ENCODE peak calls at places on chromosome X, in ten cellular contexts. S, V, Q, D, K, L, F, J, O and R are unnamed samples.
A peak's percentile ranks its signal among the peaks of the same experiment; 100 is the strongest.

GRCh38 chrX:77493677-77494553 is 46.7 kb downstream of the FGF16 start:
- DNase-seq in S (peak; percentile 23), V (no peak), Q (no peak), D (no peak), K (no peak), L (no peak), F (peak; percentile 11), J (no peak), O (no peak), R (peak; percentile 89)

GRCh38 chrX:115579786-115580294 is 18.9 kb downstream of the PLS3 start:
- DNase-seq in S (no peak), V (no peak), Q (no peak), D (no peak), K (no peak), L (no peak), F (no peak), J (no peak), O (no peak), R (no peak)

GRCh38 chrX:54992911-54993622 is 921 bp downstream of the PFKFB1 start:
- DNase-seq in S (no peak), V (no peak), Q (no peak), D (no peak), K (no peak), L (no peak), F (no peak), J (no peak), O (no peak), R (no peak)

GRCh38 chrX:41110801-41111625 is 25.8 kb downstream of the USP9X start:
- DNase-seq in S (no peak), V (no peak), Q (no peak), D (no peak), K (no peak), L (no peak), F (no peak), J (no peak), O (no peak), R (peak; percentile 13)

GRCh38 chrX:153061732-153062131 is 5.5 kb downstream of the PNMA3 start:
- DNase-seq in S (peak; percentile 42), V (no peak), Q (no peak), D (no peak), K (no peak), L (no peak), F (no peak), J (no peak), O (no peak), R (no peak)

GRCh38 chrX:45712067-45712466 is 511.4 kb upstream of the DIPK2B start:
- DNase-seq in S (peak; percentile 64), V (no peak), Q (no peak), D (no peak), K (no peak), L (no peak), F (no peak), J (no peak), O (no peak), R (no peak)

GRCh38 chrX:147403075-147403474 is 508.6 kb upstream of the FMR1 start:
- DNase-seq in S (no peak), V (no peak), Q (no peak), D (no peak), K (no peak), L (no peak), F (no peak), J (no peak), O (no peak), R (no peak)

GRCh38 chrX:19863237-19864223 is 23.9 kb downstream of the SH3KBP1 start:
- DNase-seq in S (no peak), V (no peak), Q (no peak), D (no peak), K (no peak), L (no peak), F (no peak), J (no peak), O (no peak), R (no peak)

GRCh38 chrX:69152398-69152797 is 12.9 kb downstream of the PJA1 start:
- DNase-seq in S (peak; percentile 17), V (peak; percentile 59), Q (no peak), D (no peak), K (no peak), L (no peak), F (no peak), J (no peak), O (peak; percentile 71), R (no peak)

GRCh38 chrX:118717703-118718391 is 9.6 kb upstream of the IL13RA1 start:
- DNase-seq in S (no peak), V (no peak), Q (no peak), D (no peak), K (no peak), L (no peak), F (no peak), J (no peak), O (peak; percentile 7), R (no peak)

GRCh38 chrX:34578237-34578636 is 78.8 kb downstream of the TMEM47 start:
- DNase-seq in S (peak; percentile 10), V (no peak), Q (no peak), D (no peak), K (no peak), L (no peak), F (peak; percentile 66), J (peak; percentile 3), O (peak; percentile 1), R (no peak)

GRCh38 chrX:19743386-19743785 is 144.0 kb downstream of the SH3KBP1 start:
- DNase-seq in S (no peak), V (no peak), Q (no peak), D (no peak), K (no peak), L (no peak), F (no peak), J (no peak), O (no peak), R (no peak)

GRCh38 chrX:47145408-47146120 is 543 bp downstream of the RBM10 start:
- DNase-seq in S (no peak), V (peak; percentile 74), Q (no peak), D (no peak), K (no peak), L (no peak), F (no peak), J (peak; percentile 4), O (no peak), R (no peak)

GRCh38 chrX:47146121-47146935 is 1.3 kb downstream of the RBM10 start:
- DNase-seq in S (no peak), V (peak; percentile 44), Q (no peak), D (no peak), K (no peak), L (no peak), F (no peak), J (no peak), O (no peak), R (no peak)

GRCh38 chrX:47146936-47147859 is 2.2 kb downstream of the RBM10 start:
- DNase-seq in S (no peak), V (peak; percentile 73), Q (no peak), D (no peak), K (no peak), L (no peak), F (no peak), J (no peak), O (no peak), R (no peak)

GRCh38 chrX:47151428-47151827 is 6.4 kb downstream of the RBM10 start:
- DNase-seq in S (no peak), V (no peak), Q (no peak), D (no peak), K (no peak), L (no peak), F (no peak), J (no peak), O (no peak), R (no peak)

GRCh38 chrX:47148946-47149345 is 3.9 kb downstream of the RBM10 start:
- DNase-seq in S (no peak), V (no peak), Q (no peak), D (no peak), K (no peak), L (no peak), F (no peak), J (no peak), O (peak; percentile 69), R (no peak)
- H3K27ac ChIP-seq in S (no peak overlapping the region), V (no peak overlapping the region), Q (no peak overlapping the region), D (no peak overlapping the region), K (no peak overlapping the region), L (no peak overlapping the region), F (no peak overlapping the region), J (no peak overlapping the region), O (no peak overlapping the region), R (no peak overlapping the region)

GRCh38 chrX:48883729-48884128 is 13.8 kb downstream of the TIMM17B start:
- DNase-seq in S (no peak), V (no peak), Q (no peak), D (no peak), K (no peak), L (no peak), F (no peak), J (no peak), O (no peak), R (no peak)
- TF ChIP-seq CTCF in S (no peak), V (no peak), Q (no peak), D (no peak), K (no peak), L (no peak), F (no peak), J (no peak), O (no peak), R (no peak)

DNA sequence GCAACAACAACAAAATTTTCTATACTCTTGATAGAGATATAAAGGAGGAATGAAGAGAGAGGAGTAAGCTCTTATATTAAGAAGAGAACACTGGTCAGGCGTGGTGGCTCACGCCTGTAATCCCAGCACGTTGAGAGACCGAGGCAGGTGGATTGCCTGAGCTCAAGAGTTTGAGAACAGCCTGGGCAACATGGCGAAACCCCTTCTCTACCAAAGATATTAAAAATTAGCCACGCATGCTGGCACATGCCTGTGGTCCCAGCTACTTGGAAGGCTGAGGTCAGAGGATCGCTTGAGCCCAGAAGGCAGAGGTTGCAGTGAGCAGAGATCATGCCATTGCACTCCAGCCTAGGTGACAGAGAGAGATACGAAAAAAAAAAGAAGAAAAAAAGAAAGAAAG is 102.4 kb downstream of the TEX11 start:
- DNase-seq in S (no peak), V (no peak), Q (no peak), D (no peak), K (no peak), L (no peak), F (no peak), J (no peak), O (no peak), R (no peak)
- H3K27me3 ChIP-seq in S (no peaks in the 10 kb centered on the region), V (no peaks in the 10 kb centered on the region), Q (no peaks in the 10 kb centered on the region), D (no peaks in the 10 kb centered on the region), K (no peaks in the 10 kb centered on the region), L (no peaks in the 10 kb centered on the region), F (no peaks in the 10 kb centered on the region), J (no peaks in the 10 kb centered on the region), O (peaks cover 29% of the 10 kb centered on the region), R (peaks cover 35% of the 10 kb centered on the region)

DNA sequence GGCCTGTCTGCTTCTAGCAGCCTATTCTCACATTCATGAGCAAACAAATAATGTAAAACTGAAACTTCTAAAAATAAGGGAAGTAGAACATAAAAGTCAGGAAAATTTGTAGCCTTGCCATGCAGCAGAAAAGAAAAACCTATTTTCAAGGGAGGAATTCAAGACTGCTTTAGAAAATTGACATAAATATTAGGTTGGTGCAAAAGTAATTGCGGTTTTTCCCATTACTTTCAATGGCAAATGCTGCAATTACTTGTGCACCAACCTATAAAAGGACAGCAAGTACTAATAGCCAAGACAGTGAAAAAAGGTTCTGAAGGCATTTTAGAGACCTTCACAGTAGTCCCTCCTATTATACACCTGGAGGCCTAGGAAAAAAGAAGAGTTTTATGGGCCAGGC is 457.8 kb downstream of the KLHL4 start:
- DNase-seq in S (no peak), V (no peak), Q (no peak), D (no peak), K (no peak), L (no peak), F (no peak), J (no peak), O (no peak), R (no peak)
- H3K27ac ChIP-seq in S (no peak overlapping the region), V (no peak overlapping the region), Q (no peak overlapping the region), D (no peak overlapping the region), K (no peak overlapping the region), L (no peak overlapping the region), F (no peak overlapping the region), J (no peak overlapping the region), O (no peak overlapping the region), R (no peak overlapping the region)